ENCODE peak calls at places on chromosome 20, in four cellular contexts. H, R, P and M are unnamed samples.

GRCh38 chr20:9672027-9672426 is 157.6 kb downstream of the LAMP5 start:
- DNase-seq in H (no peak), R (no peak), P (no peak), M (no peak)

GRCh38 chr20:56807118-56807517 is 178.0 kb downstream of the TFAP2C start:
- DNase-seq in H (no peak), R (no peak), P (no peak), M (no peak)

GRCh38 chr20:63393566-63393965 is 32.4 kb upstream of the CHRNA4 start:
- DNase-seq in H (no peak), R (no peak), P (no peak), M (no peak)

GRCh38 chr20:63636752-63637633 is 10.1 kb upstream of the GMEB2 start:
- DNase-seq in H (no peak), R (no peak), P (no peak), M (no peak)

GRCh38 chr20:1734269-1734858 is 76.8 kb upstream of the SIRPG start:
- DNase-seq in H (no peak), R (no peak), P (no peak), M (peak)

GRCh38 chr20:45823949-45824835 is 2.9 kb downstream of the TNNC2 start:
- DNase-seq in H (no peak), R (peak), P (peak), M (peak)

GRCh38 chr20:13024581-13024980 is 15.8 kb downstream of the SPTLC3 start:
- DNase-seq in H (no peak), R (no peak), P (no peak), M (no peak)

GRCh38 chr20:36493801-36494114 is 47.6 kb upstream of the MYL9 start:
- DNase-seq in H (peak), R (no peak), P (no peak), M (no peak)

GRCh38 chr20:53939554-53940355 is 130.6 kb downstream of the BCAS1 start:
- DNase-seq in H (peak), R (peak), P (peak), M (peak)

GRCh38 chr20:6702144-6702543 is 65.3 kb upstream of the BMP2 start:
- DNase-seq in H (no peak), R (no peak), P (no peak), M (no peak)

GRCh38 chr20:313948-314347 is 11.4 kb upstream of the SOX12 start:
- DNase-seq in H (no peak), R (no peak), P (no peak), M (no peak)

GRCh38 chr20:36306557-36307411 is 645 bp downstream of the DLGAP4 start:
- DNase-seq in H (no peak), R (no peak), P (no peak), M (no peak)

GRCh38 chr20:62240015-62240685 is 1.8 kb downstream of the OSBPL2 start:
- DNase-seq in H (no peak), R (no peak), P (no peak), M (no peak)

GRCh38 chr20:36891211-36891610 is 15.3 kb downstream of the TLDC2 start:
- DNase-seq in H (no peak), R (no peak), P (no peak), M (no peak)

GRCh38 chr20:4814696-4815252 is 93.1 kb downstream of the PRND start:
- DNase-seq in H (no peak), R (peak), P (no peak), M (peak)

GRCh38 chr20:59571151-59571550 is 33.2 kb upstream of the PHACTR3 start:
- DNase-seq in H (no peak), R (no peak), P (no peak), M (no peak)

GRCh38 chr20:53692465-53693067 is 98.9 kb upstream of the ZNF217 start:
- DNase-seq in H (no peak), R (no peak), P (no peak), M (no peak)

GRCh38 chr20:36792422-36792821 is 18.9 kb upstream of the DSN1 start:
- DNase-seq in H (peak), R (no peak), P (peak), M (no peak)

GRCh38 chr20:46353506-46354206 is 45.4 kb upstream of the CDH22 start:
- DNase-seq in H (peak), R (no peak), P (no peak), M (no peak)

GRCh38 chr20:48695255-48695654 is 132.5 kb downstream of the PREX1 start:
- DNase-seq in H (no peak), R (no peak), P (no peak), M (no peak)

GRCh38 chr20:29427201-29428060 is 1830.0 kb upstream of the DEFB115 start:
- DNase-seq in H (no peak), R (no peak), P (no peak), M (no peak)

GRCh38 chr20:7959484-7959883 is 19.2 kb upstream of the HAO1 start:
- DNase-seq in H (no peak), R (no peak), P (no peak), M (no peak)

GRCh38 chr20:61320617-61321200 is 68.6 kb downstream of the CDH4 start:
- DNase-seq in H (no peak), R (no peak), P (no peak), M (no peak)

GRCh38 chr20:7665311-7665863 is 274.9 kb downstream of the HAO1 start:
- DNase-seq in H (no peak), R (no peak), P (no peak), M (no peak)

GRCh38 chr20:62691485-62691884 is 17.2 kb upstream of the NTSR1 start:
- DNase-seq in H (no peak), R (no peak), P (no peak), M (no peak)

GRCh38 chr20:39775110-39775509 is 813.0 kb downstream of the DHX35 start:
- DNase-seq in H (peak), R (no peak), P (no peak), M (no peak)

GRCh38 chr20:461254-462198 is 807 bp downstream of the TBC1D20 start:
- DNase-seq in H (no peak), R (no peak), P (peak), M (peak)

GRCh38 chr20:408843-409696 is 971 bp downstream of the RBCK1 start:
- DNase-seq in H (no peak), R (no peak), P (no peak), M (no peak)

GRCh38 chr20:24490598-24490997 is 21.2 kb downstream of the SYNDIG1 start:
- DNase-seq in H (no peak), R (no peak), P (no peak), M (no peak)

GRCh38 chr20:24491043-24491756 is 21.8 kb downstream of the SYNDIG1 start:
- DNase-seq in H (no peak), R (no peak), P (no peak), M (no peak)

GRCh38 chr20:24493181-24493580 is 23.8 kb downstream of the SYNDIG1 start:
- DNase-seq in H (no peak), R (no peak), P (no peak), M (no peak)

GRCh38 chr20:24492698-24493097 is 23.3 kb downstream of the SYNDIG1 start:
- DNase-seq in H (no peak), R (no peak), P (no peak), M (no peak)

DNA sequence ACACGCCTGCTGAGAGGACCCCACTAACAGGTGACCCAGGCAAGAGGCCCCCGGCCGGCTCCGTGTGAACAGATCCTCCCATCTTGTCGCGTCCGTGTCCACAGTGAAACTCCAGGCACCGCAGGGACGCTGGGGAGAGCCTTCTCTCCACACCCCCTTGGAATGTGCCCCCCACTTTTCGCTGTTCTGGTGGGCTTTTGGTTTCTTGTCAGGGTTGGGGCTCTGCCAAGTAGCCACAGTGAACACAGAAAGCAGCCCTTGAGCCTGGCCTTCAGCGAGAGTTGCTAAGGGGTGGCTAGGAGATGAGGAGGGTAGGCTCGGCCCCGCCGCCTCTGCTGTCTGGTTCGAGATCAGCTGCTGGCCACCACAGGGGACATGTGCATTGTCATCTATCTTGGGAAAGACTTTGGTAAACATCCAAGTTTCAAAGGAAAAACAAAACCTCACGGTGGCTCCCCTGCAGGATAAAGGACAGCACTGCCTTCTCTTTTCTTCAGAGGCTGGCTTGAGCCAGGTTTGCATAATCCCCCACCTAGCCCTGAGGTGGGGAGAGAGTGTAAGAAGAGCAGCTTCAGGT is 22.7 kb downstream of the SYNDIG1 start:
- DNase-seq in H (no peak), R (no peak), P (no peak), M (no peak)
- TF ChIP-seq CTCF in H (no peak), R (no peak), P (no peak), M (no peak)

DNA sequence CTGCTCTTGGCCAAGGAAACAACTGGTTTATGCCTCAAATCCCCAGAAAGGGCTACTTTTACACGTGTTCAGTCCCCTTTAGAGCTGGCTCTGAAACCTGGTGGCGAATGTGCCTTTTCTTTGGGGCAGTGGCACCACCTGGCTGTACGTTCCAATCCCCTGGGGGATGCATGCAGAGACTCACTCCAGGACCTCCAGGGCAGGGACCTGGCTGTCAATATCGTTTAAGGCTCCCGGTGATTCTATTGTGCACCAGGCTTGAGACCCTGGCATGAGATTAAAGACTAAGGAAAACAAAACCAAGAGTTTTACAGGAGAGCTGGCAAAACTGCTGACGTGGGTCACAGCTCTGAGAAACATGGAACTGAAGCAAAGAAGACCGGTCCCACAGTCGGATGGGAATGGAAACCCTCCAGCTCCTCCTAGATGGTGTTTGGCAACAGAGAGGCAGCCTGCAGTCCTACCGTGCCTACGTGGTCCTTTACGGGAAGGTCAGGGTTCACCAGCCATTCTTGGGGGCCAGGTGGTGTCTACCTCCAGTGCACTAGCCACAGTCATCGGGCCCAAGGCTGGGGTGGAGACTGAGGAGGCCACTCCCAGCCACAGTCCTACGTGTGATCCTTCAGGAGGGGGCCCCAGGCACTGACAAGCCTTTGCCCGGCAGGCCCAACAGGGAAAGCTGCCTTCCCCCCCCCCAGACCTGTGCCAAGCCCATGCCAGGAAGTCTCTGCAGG is 203.3 kb upstream of the CST7 start:
- DNase-seq in H (no peak), R (no peak), P (no peak), M (no peak)
- TF ChIP-seq CTCF in H (no peak), R (no peak), P (no peak), M (no peak)

GRCh38 chr20:2872304-2873009 is 824 bp upstream of the PTPRA start:
- DNase-seq in H (peak), R (peak), P (peak), M (peak)
- TF ChIP-seq CTCF in H (peak), R (no peak), P (no peak), M (peak)

DNA sequence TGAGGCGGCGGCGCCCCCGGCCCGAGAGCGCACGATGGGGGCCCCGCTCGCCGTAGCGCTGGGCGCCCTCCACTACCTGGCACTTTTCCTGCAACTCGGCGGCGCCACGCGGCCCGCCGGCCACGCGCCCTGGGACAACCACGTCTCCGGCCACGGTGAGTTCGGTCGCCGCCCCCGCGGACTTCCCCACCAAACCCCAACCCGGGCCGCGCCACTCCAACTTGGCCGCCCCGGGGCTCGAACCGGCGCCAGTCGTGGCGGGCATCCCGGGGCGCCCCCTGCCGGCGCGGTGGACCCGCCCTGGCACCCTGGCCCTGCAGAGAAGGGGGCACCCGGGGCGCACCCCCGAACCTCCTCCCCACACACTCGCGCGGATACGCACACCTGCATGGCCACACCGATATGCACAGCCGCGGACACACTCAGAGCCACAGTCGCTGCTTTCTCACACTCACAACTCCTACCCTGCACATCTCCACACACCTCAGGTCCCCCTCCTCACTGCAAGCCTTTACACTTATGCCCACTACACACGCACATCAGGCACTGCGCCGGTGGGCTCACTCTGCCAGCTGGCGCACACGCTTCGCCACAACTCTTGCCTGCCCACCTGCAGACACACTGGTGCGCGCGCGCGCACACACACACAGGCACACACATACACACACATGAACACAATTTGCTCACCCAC is 535 bp downstream of the VSTM2L start:
- DNase-seq in H (no peak), R (peak), P (peak), M (no peak)
- TF ChIP-seq CTCF in H (peak), R (no peak), P (peak), M (no peak)

GRCh38 chr20:37914367-37914671 is 11.4 kb downstream of the VSTM2L start:
- DNase-seq in H (no peak), R (no peak), P (no peak), M (no peak)

GRCh38 chr20:37915434-37915787 is 12.5 kb downstream of the VSTM2L start:
- DNase-seq in H (no peak), R (no peak), P (no peak), M (no peak)

GRCh38 chr20:37913563-37914366 is 10.8 kb downstream of the VSTM2L start:
- DNase-seq in H (no peak), R (no peak), P (no peak), M (no peak)

GRCh38 chr20:37915800-37916570 is 13.1 kb downstream of the VSTM2L start:
- DNase-seq in H (no peak), R (no peak), P (no peak), M (no peak)

GRCh38 chr20:37914672-37915433 is 11.9 kb downstream of the VSTM2L start:
- DNase-seq in H (no peak), R (peak), P (peak), M (no peak)
- TF ChIP-seq CTCF in H (peak), R (no peak), P (no peak), M (no peak)

GRCh38 chr20:3068986-3069900 is 2.2 kb upstream of the OXT start:
- DNase-seq in H (no peak), R (no peak), P (no peak), M (peak)
- TF ChIP-seq CTCF in H (peak), R (no peak), P (no peak), M (peak)

DNA sequence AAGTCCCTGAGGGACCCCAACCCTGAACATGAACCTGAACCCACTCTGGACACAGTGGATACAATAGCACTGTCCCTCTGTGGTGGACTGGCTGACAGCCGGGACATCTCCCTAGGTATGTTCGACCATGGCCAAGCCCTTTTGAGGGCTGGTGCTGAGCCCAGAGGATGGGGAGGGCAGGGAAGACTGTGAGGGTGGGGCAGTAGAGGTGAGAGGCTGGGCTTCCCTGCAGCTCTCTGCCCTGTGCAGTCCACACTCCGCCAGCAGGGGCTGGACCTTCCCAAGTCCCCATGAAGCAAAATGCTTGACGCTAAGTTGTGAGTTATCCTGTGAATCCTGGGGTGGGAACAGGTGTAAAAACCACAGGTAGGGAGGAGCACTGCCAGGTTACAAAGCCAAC is 11.5 kb downstream of the LPIN3 start:
- DNase-seq in H (no peak), R (no peak), P (no peak), M (no peak)
- TF ChIP-seq CTCF in H (peak), R (no peak), P (peak), M (no peak)

GRCh38 chr20:11692567-11692966 is 225.1 kb upstream of the BTBD3 start:
- DNase-seq in H (no peak), R (no peak), P (no peak), M (no peak)

GRCh38 chr20:11697055-11697454 is 220.6 kb upstream of the BTBD3 start:
- DNase-seq in H (no peak), R (no peak), P (no peak), M (no peak)

GRCh38 chr20:11698124-11698523 is 219.6 kb upstream of the BTBD3 start:
- DNase-seq in H (no peak), R (no peak), P (no peak), M (no peak)

GRCh38 chr20:11694467-11694866 is 223.2 kb upstream of the BTBD3 start:
- DNase-seq in H (no peak), R (no peak), P (no peak), M (no peak)

DNA sequence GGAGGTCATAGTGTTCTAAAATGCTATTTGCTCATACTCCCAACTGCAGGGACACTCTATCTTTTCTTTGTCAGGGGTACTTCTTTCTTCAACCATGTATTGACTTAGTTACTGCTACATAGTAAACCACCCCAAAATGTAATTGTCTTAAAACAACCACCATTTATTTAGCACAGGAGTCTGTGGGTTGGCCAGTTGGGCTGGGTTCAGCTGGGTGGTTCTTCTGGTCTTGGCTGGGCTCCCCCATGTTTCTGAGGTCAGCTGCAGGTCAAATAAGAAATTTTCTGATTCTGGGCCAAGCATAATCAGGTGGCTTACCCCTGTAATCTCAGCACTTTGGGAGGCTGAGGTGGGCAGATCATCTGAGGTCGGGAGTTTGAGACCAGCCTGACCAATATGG is 220.0 kb upstream of the BTBD3 start:
- DNase-seq in H (no peak), R (no peak), P (no peak), M (no peak)
- TF ChIP-seq CTCF in H (no peak), R (no peak), P (no peak), M (no peak)

GRCh38 chr20:11156922-11157321 is 483.1 kb upstream of the JAG1 start:
- DNase-seq in H (no peak), R (no peak), P (no peak), M (no peak)
- TF ChIP-seq CTCF in H (no peak), R (no peak), P (no peak), M (no peak)

DNA sequence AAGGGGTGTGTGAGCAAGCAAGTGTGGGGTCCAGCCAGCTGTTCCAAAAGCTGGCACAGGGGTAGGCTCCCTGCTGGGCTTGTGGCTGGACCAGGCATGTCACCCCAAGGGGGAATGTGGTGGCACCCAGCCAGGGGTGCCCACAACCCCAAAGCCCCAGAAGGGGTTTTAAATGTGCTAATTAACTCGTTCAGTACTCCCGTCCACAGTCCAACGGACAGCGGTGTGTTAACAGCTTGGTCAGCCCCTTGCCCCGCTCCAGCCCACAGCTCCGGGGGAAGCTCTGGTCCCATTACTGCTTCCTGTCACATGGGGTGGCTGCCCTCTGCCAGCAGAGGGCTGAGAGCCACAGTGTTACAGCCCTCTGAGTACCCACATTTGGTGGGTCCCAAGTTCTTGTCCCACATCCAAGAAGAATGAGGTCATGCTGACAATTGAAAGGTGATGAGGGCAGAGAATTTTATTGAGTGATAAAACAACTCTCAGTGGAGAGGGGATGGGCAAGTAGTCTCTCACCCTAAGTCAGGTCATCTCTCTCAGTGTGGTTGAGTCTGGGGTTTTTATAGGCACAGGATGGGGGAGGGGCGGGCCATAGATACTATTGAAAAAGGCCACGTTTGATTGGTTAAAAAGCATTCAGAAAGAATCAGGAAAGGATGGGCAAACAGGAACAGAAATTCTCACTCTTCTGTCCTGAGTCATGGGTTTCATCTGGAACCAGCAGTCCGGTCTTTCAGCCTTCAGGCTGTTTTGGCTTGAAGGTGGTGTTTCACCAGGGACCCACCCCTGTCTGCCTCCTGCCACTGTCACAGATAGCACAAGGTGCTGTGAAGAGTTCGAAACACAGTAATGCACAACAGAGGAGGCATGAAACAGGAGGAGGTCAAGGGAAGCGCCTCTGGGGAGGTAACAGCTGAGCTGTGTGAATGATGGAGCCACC is 238.5 kb downstream of the NFATC2 start:
- DNase-seq in H (no peak), R (no peak), P (no peak), M (no peak)
- TF ChIP-seq CTCF in H (no peak), R (no peak), P (no peak), M (no peak)